ENCODE peak calls at places on chromosome 7, in eight cellular contexts. T is CD8-positive, alpha-beta T cell; I is neural progenitor cell; C is CD8-positive, alpha-beta memory T cell; X is lung; M is tibial artery; B is mesendoderm; D is aorta. E is an unnamed sample. For H3K4me1, the result is how much of the 10 kb centered on the place peaks cover.

GRCh38 chr7:148611692-148612091 is 21.1 kb downstream of the C7orf33 start:
- DNase-seq in T (no peak), I (no peak), C (no peak), X (no peak), M (no peak), B (no peak), D (no peak), E (no peak)

GRCh38 chr7:132117181-132117580 is 459.1 kb downstream of the PLXNA4 start:
- DNase-seq in T (no peak), I (no peak), C (no peak), X (no peak), M (no peak), B (peak), D (no peak), E (no peak)

GRCh38 chr7:18503068-18503859 is 7.7 kb downstream of the HDAC9 start:
- DNase-seq in T (no peak), I (no peak), C (no peak), X (no peak), M (no peak), B (no peak), D (no peak), E (no peak)

GRCh38 chr7:155373359-155374273 is 75.9 kb downstream of the INSIG1 start:
- DNase-seq in T (no peak), I (peak), C (no peak), X (no peak), M (no peak), B (peak), D (no peak), E (no peak)

GRCh38 chr7:56097700-56098099 is 4.9 kb upstream of the PHKG1 start:
- DNase-seq in T (no peak), I (no peak), C (no peak), X (no peak), M (no peak), B (no peak), D (peak), E (no peak)

GRCh38 chr7:79513271-79513670 is 59.8 kb upstream of the MAGI2 start:
- DNase-seq in T (no peak), I (no peak), C (no peak), X (no peak), M (no peak), B (no peak), D (no peak), E (no peak)

GRCh38 chr7:108293190-108293612 is 163.0 kb downstream of the NRCAM start:
- DNase-seq in T (no peak), I (peak), C (no peak), X (no peak), M (no peak), B (no peak), D (no peak), E (no peak)

GRCh38 chr7:117780832-117781231 is 92.4 kb downstream of the CTTNBP2 start:
- DNase-seq in T (no peak), I (no peak), C (no peak), X (no peak), M (no peak), B (no peak), D (no peak), E (no peak)

GRCh38 chr7:99631311-99632109 is 14.8 kb downstream of the ZSCAN25 start:
- DNase-seq in T (peak), I (peak), C (no peak), X (no peak), M (no peak), B (peak), D (no peak), E (no peak)

GRCh38 chr7:102072003-102072402 is 214.7 kb upstream of the SH2B2 start:
- DNase-seq in T (no peak), I (no peak), C (no peak), X (no peak), M (no peak), B (no peak), D (peak), E (no peak)

GRCh38 chr7:122257056-122257455 is 47.5 kb downstream of the FEZF1 start:
- DNase-seq in T (no peak), I (no peak), C (no peak), X (no peak), M (no peak), B (no peak), D (no peak), E (no peak)

GRCh38 chr7:125663961-125664360 is 734.3 kb upstream of the POT1 start:
- DNase-seq in T (no peak), I (no peak), C (no peak), X (no peak), M (no peak), B (no peak), D (no peak), E (no peak)

GRCh38 chr7:107581387-107582013 is 1.5 kb downstream of the BCAP29 start:
- DNase-seq in T (no peak), I (no peak), C (no peak), X (no peak), M (no peak), B (no peak), D (no peak), E (no peak)

GRCh38 chr7:92768501-92769360 is 67.6 kb downstream of the CDK6 start:
- DNase-seq in T (no peak), I (no peak), C (no peak), X (no peak), M (no peak), B (no peak), D (no peak), E (no peak)
- H3K4me1 ChIP-seq in T (under half), I (under half), C (under half), X (under half), M (half or more), B (under half), D (under half), E (under half)

DNA sequence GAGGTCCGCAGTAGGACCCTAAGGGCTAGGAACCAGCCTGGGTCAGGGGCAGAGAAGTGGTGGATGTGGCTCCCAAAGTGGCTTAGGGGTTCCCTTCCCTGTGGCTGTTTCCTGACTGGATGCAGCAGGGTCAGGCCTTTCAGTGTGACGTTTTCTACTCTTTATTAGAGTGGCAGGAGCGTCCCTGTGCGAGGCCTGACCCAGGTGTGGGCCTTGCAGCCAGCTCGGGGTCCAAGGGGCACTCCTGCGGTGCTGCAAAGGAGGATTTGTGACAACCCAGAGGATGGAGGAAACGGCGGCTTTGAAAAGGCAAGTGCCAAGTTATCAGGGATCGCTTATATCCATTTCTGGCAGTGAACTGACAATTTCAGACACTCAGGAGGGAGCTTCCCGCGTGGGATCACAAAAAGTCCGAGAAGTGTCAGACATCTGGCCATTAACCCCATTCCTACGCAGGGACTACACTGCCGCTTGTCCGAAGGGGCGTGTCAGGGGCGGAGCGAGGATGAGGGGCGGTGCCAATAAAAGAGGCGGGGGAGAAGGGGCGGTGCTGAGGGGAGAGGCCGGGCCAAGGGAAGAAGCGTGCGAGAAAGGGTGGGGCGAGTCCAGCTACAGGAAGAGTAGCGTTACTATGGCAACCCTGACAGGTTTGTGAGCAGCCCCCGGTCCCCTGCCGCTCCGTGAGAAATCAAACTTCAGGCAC is 98.8 kb upstream of the ZNF722 start:
- DNase-seq in T (peak), I (no peak), C (peak), X (peak), M (peak), B (no peak), D (peak), E (peak)
- H3K27ac ChIP-seq in T (peak), I (no peak), C (peak), X (peak), M (peak), B (no peak), D (no peak), E (peak)

DNA sequence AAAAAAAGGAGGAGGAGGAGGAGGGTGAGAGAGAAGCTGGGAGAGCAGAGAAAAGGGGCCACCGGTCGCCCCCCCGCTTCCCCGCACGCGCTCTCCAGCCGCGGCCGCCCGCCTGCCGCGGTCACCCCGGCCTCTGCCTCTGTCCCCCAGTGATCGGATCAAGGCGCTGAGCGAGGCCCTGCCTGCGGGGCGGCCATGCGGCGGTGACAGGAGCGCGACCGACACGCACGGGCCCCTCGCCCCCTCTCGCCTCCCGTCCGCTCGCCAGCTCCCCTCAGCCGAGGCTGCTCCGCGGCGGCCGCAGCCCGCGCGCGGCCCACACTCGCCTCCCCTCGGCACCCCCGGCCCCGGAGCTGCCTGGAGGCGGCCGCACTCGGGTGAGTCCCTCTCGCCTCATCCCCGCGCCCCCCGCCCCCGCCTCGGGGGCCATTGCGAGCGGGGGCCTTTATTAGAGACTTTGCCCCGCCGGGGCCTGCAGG is at the start of gene GTF2I:
- DNase-seq in T (no peak), I (peak), C (no peak), X (peak), M (peak), B (peak), D (no peak), E (no peak)
- H3K4me1 ChIP-seq in T (under half), I (under half), C (under half), X (under half), M (under half), B (under half), D (under half), E (under half)

GRCh38 chr7:33904680-33905388 is 505 bp upstream of the BMPER start:
- DNase-seq in T (no peak), I (peak), C (no peak), X (no peak), M (peak), B (peak), D (peak), E (no peak)
- H3K27ac ChIP-seq in T (no peak), I (no peak), C (no peak), X (peak), M (peak), B (peak), D (no peak), E (no peak)

DNA sequence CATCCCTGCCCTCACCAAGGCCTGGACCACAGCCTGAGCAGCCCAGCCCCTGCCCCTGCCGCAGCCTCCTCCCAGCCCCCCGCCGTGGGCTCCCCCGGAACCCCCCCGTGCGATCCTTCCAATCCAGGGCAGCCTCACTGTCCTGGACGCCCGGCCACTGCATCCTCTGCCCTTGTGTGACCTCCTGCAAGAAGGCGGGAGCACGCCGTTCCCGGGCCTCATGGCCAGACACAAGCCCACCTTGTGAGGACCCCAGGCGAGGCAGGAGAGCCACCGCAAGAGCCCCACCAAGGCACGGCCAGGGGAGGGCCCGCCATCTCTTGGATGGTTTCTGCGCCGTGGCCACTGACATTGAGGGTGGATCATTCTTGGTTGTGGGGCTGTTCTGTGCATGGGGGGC is 7.8 kb upstream of the LFNG start:
- DNase-seq in T (no peak), I (no peak), C (no peak), X (no peak), M (no peak), B (no peak), D (no peak), E (no peak)
- H3K4me1 ChIP-seq in T (half or more), I (under half), C (half or more), X (under half), M (under half), B (under half), D (under half), E (half or more)

GRCh38 chr7:24936121-24936824 is 43.7 kb downstream of the OSBPL3 start:
- DNase-seq in T (no peak), I (no peak), C (no peak), X (no peak), M (no peak), B (peak), D (no peak), E (no peak)
- H3K27ac ChIP-seq in T (no peak), I (no peak), C (no peak), X (no peak), M (no peak), B (no peak), D (no peak), E (no peak)

DNA sequence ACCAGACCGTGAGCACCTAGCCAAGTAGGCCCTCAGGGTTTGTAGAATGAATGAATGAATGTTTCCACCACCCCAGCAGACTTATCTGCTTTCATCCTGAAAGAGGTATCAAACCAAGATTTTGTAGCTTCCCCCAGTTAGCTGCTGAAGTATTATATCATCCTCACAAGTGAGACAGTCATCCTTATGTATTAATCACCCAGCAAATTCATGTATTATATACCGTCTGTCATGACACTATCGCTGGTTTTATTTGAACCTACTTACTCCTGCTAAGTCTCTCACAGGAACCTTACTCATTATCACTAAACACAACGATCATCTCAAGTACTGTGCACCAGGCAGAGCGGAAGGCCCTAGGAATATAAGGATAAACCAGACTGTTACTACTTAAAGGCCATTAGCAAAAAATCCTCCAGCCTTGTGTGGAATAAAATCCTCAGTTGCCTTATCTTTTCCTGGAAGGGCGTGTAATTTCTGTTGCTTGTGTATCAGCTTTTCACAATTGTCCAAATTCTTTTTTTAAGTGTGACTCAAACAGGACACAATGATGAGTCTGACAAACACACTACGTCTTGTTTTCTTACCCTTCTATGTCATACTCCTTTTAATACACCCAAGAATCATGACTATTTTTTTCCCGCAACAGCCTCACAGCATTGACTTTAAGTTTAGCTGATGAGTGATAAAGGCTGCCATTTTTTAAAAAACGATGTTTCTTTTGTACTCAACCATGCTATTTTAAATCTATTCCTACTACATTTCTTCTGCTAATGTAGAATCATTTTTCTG is 176.1 kb upstream of the KLF14 start:
- DNase-seq in T (no peak), I (no peak), C (no peak), X (no peak), M (no peak), B (no peak), D (no peak), E (no peak)
- H3K4me1 ChIP-seq in T (under half), I (under half), C (half or more), X (under half), M (half or more), B (under half), D (under half), E (half or more)

E was measured in effector memory CD4-positive, alpha-beta T cell.